ENCODE peak calls at places on chromosomes 3 and 15, in six cellular contexts. J is endothelial cell, K is mammary epithelial cell, M is heart right ventricle, A is HepG2, P is fibroblast of the aortic adventitia. N is an unnamed sample.

GRCh38 chr15:63008333-63009049 is 34.1 kb upstream of the TPM1 start:
- DNase-seq in J (no peak), K (no peak), M (no peak), A (no peak), P (no peak), N (no peak)

GRCh38 chr15:31437686-31438085 is 111.1 kb downstream of the KLF13 start:
- DNase-seq in J (no peak), K (no peak), M (no peak), A (no peak), P (no peak), N (peak)

GRCh38 chr3:146664403-146664802 is 59.3 kb upstream of the PLSCR5 start:
- DNase-seq in J (no peak), K (no peak), M (no peak), A (no peak), P (no peak), N (no peak)

GRCh38 chr15:49036650-49037545 is 9.3 kb downstream of the SECISBP2L start:
- DNase-seq in J (no peak), K (peak), M (no peak), A (no peak), P (peak), N (no peak)

GRCh38 chr3:155497930-155498647 is 204.6 kb upstream of the STRIT1 start:
- DNase-seq in J (no peak), K (peak), M (no peak), A (peak), P (peak), N (no peak)

GRCh38 chr3:103907567-103907966 is 1459.1 kb upstream of the ALCAM start:
- DNase-seq in J (no peak), K (no peak), M (no peak), A (peak), P (no peak), N (no peak)

GRCh38 chr3:13688824-13689223 is 139.9 kb downstream of the FBLN2 start:
- DNase-seq in J (no peak), K (no peak), M (no peak), A (no peak), P (no peak), N (no peak)

GRCh38 chr3:37028329-37028728 is 35.0 kb downstream of the MLH1 start:
- DNase-seq in J (no peak), K (no peak), M (peak), A (no peak), P (no peak), N (no peak)

GRCh38 chr3:45273681-45274515 is 47.8 kb upstream of the TMEM158 start:
- DNase-seq in J (no peak), K (peak), M (no peak), A (no peak), P (no peak), N (no peak)

GRCh38 chr3:128804017-128804816 is 75.2 kb upstream of the ACAD9 start:
- DNase-seq in J (peak), K (no peak), M (no peak), A (no peak), P (peak), N (peak)

GRCh38 chr15:67758610-67759300 is 66.6 kb upstream of the SKOR1 start:
- DNase-seq in J (no peak), K (no peak), M (no peak), A (no peak), P (peak), N (no peak)

GRCh38 chr15:43370975-43371974 is at the start of the genes TUBGCP4 and ZSCAN29:
- DNase-seq in J (peak), K (peak), M (peak), A (peak), P (peak), N (peak)

GRCh38 chr15:39429898-39430357 is 151.0 kb upstream of the THBS1 start:
- DNase-seq in J (no peak), K (peak), M (no peak), A (peak), P (peak), N (peak)

GRCh38 chr3:15063238-15063637 is 1.9 kb downstream of the MRPS25 start:
- DNase-seq in J (no peak), K (no peak), M (no peak), A (no peak), P (no peak), N (no peak)

GRCh38 chr3:29582310-29582709 is 301.4 kb downstream of the RBMS3 start:
- DNase-seq in J (no peak), K (no peak), M (no peak), A (no peak), P (no peak), N (no peak)

GRCh38 chr15:47708116-47708515 is 9.2 kb upstream of the SEMA6D start:
- DNase-seq in J (no peak), K (no peak), M (no peak), A (no peak), P (no peak), N (no peak)

GRCh38 chr3:179005213-179005612 is 66.4 kb downstream of the ZMAT3 start:
- DNase-seq in J (no peak), K (no peak), M (no peak), A (no peak), P (no peak), N (no peak)

GRCh38 chr3:74009961-74010859 is 385.5 kb upstream of the PDZRN3 start:
- DNase-seq in J (no peak), K (no peak), M (no peak), A (no peak), P (no peak), N (no peak)

GRCh38 chr3:39406368-39407258 is at the start of gene RPSA:
- DNase-seq in J (peak), K (peak), M (peak), A (peak), P (peak), N (peak)

GRCh38 chr3:115148142-115148790 is 1.2 kb upstream of the ZBTB20 start:
- DNase-seq in J (no peak), K (no peak), M (no peak), A (no peak), P (peak), N (no peak)

DNA sequence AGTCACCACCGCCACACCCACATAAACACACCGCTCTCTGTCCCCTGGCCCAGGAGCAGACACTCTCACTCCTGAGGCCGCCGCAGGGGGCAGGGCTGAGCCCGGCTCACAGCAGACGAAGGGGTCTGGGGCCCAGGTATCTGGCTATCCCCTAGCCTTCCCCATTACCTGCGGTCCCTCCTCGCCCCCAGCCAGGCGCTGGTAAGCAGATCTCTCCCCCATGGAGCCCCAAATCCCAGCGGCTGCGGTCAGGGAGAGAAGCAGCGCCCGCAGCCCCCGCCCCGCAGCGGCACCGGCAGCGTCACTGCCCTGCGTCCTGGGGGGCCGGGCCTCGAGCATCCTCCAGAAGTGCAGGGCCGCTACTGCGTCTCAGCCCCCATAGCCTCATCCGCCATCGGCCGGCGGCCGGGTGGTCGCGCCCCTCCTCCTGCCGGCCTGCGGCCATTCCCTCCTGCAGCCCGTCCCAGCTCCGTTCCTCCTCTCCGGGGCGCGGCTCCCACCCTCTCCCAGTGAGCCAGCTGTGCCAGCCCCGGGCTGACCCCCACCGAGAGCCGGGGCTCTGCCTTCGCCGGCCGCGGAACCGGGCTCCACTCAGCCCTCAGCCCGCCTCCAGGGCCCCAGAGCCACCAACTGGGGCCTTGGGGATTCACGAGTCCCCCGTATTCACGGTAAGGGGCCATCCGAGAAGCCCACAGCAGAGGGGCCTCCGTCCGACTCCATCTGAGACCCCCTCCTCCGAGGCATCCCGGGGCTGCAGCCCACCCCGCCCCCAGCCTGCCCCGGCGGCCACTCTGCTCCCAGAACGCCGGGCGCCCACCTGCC is 13.1 kb downstream of the TNK2 start:
- DNase-seq in J (peak), K (peak), M (peak), A (peak), P (peak), N (peak)
- TF ChIP-seq CTCF in J (peak), K (no peak), M (no peak), A (no peak), P (peak), N (no peak)

GRCh38 chr3:72238341-72238740 is 453.4 kb upstream of the PROK2 start:
- DNase-seq in J (no peak), K (no peak), M (no peak), A (no peak), P (no peak), N (no peak)
- TF ChIP-seq CTCF in J (no peak), K (no peak), M (no peak), A (no peak), P (no peak), N (no peak)

GRCh38 chr15:92831459-92832229 is 68.5 kb upstream of the CHD2 start:
- DNase-seq in J (peak), K (peak), M (peak), A (peak), P (peak), N (peak)
- TF ChIP-seq CTCF in J (no peak), K (no peak), M (peak), A (peak), P (no peak), N (no peak)

GRCh38 chr3:33954956-33955355 is 156.5 kb downstream of the PDCD6IP start:
- DNase-seq in J (no peak), K (no peak), M (no peak), A (peak), P (peak), N (no peak)
- TF ChIP-seq CTCF in J (no peak), K (peak), M (no peak), A (peak), P (no peak), N (no peak)

DNA sequence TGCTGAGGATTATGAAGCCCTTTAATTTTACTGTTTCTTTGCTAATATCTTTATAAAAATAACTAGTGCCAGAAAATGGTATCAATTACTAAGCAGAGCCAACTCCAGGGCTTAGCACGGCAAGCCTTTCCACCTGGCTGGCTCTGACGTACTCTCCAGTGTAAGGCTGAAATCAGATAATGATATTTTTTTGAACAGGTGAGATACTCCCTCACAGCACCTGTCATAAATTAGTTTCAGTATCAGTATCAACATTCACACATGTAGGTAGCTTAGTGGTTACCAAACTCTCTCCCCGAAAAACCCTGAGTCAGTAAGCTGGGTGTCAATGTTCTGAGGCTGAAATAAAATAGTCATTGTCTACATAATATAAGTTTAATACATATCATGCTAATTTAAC is 710.1 kb downstream of the SQOR start:
- DNase-seq in J (no peak), K (no peak), M (no peak), A (no peak), P (no peak), N (no peak)
- TF ChIP-seq CTCF in J (no peak), K (no peak), M (no peak), A (no peak), P (no peak), N (no peak)

GRCh38 chr15:36358094-36358961 is 221.1 kb upstream of the CDIN1 start:
- DNase-seq in J (no peak), K (peak), M (no peak), A (no peak), P (peak), N (no peak)
- TF ChIP-seq CTCF in J (no peak), K (no peak), M (no peak), A (no peak), P (no peak), N (no peak)

DNA sequence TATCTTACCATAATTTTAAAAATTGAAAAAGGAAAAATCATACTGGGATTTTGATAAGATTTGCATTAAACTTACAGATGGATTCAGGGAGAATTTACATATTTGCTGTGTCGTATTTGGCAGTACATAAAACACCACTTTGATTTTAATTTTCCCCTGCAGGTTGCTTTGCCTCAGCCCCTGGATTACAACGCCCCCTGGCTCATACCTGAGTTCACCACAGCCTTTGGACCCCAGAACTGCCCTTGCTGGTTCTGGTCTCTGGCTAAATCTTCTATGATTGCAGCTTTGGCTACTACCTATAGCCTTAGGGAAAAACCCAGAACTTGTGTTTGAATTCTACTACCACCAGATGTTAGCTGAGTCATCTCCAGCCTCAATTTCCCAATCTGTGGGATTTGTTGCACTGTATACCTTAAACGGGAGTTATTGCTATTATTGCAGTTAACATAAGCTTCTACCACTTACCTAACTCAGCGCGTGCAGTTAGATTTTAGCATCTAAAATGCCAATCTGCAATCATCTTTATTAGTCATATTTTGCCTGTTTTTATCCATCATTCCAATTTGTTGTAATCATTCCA is 315.7 kb upstream of the GADL1 start:
- DNase-seq in J (no peak), K (no peak), M (no peak), A (no peak), P (no peak), N (no peak)
- TF ChIP-seq CTCF in J (peak), K (peak), M (no peak), A (peak), P (no peak), N (no peak)